ENCODE peak calls at places on chromosome 3, in nine cellular contexts. One of them, this sample, is unnamed.

GRCh38 chr3:171374661-171375285 is 85.4 kb downstream of the TNIK start:
- DNase-seq in upper lobe of right lung: no peak
- DNase-seq in heart left ventricle: no peak
- DNase-seq in fibroblast of mammary gland: peak
- DNase-seq in H7: no peak
- DNase-seq in lower lobe of right lung: no peak
- DNase-seq in CD8-positive, alpha-beta memory T cell: no peak
- DNase-seq in left lung: no peak
- DNase-seq in cardiac muscle cell: no peak
- DNase-seq in this sample: no peak

GRCh38 chr3:171142985-171143384 is 116.5 kb upstream of the SLC2A2 start:
- DNase-seq in heart left ventricle: no peak
- DNase-seq in fibroblast of mammary gland: peak
- DNase-seq in H7: no peak
- DNase-seq in CD8-positive, alpha-beta memory T cell: no peak
- DNase-seq in upper lobe of right lung: no peak
- DNase-seq in lower lobe of right lung: no peak
- DNase-seq in left lung: no peak
- DNase-seq in cardiac muscle cell: no peak
- DNase-seq in this sample: peak

GRCh38 chr3:13121553-13122001 is 48.3 kb upstream of the IQSEC1 start:
- DNase-seq in CD8-positive, alpha-beta memory T cell: peak
- DNase-seq in left lung: peak
- DNase-seq in heart left ventricle: no peak
- DNase-seq in upper lobe of right lung: no peak
- DNase-seq in cardiac muscle cell: peak
- DNase-seq in lower lobe of right lung: peak
- DNase-seq in fibroblast of mammary gland: no peak
- DNase-seq in H7: no peak
- DNase-seq in this sample: no peak

GRCh38 chr3:194118920-194119319 is 17.0 kb upstream of the HES1 start:
- DNase-seq in heart left ventricle: no peak
- DNase-seq in lower lobe of right lung: no peak
- DNase-seq in CD8-positive, alpha-beta memory T cell: no peak
- DNase-seq in upper lobe of right lung: no peak
- DNase-seq in left lung: no peak
- DNase-seq in H7: no peak
- DNase-seq in fibroblast of mammary gland: no peak
- DNase-seq in cardiac muscle cell: no peak
- DNase-seq in this sample: no peak

GRCh38 chr3:28682126-28682525 is 333.5 kb upstream of the AZI2 start:
- DNase-seq in heart left ventricle: no peak
- DNase-seq in H7: no peak
- DNase-seq in cardiac muscle cell: no peak
- DNase-seq in left lung: no peak
- DNase-seq in lower lobe of right lung: no peak
- DNase-seq in fibroblast of mammary gland: no peak
- DNase-seq in upper lobe of right lung: no peak
- DNase-seq in CD8-positive, alpha-beta memory T cell: no peak
- DNase-seq in this sample: no peak

GRCh38 chr3:71713041-71713440 is 12.2 kb downstream of the EIF4E3 start:
- DNase-seq in upper lobe of right lung: no peak
- DNase-seq in heart left ventricle: no peak
- DNase-seq in lower lobe of right lung: no peak
- DNase-seq in fibroblast of mammary gland: no peak
- DNase-seq in cardiac muscle cell: no peak
- DNase-seq in left lung: no peak
- DNase-seq in CD8-positive, alpha-beta memory T cell: no peak
- DNase-seq in H7: no peak
- DNase-seq in this sample: no peak

GRCh38 chr3:23672628-23673027 is 133.1 kb upstream of the UBE2E1 start:
- DNase-seq in lower lobe of right lung: no peak
- DNase-seq in cardiac muscle cell: no peak
- DNase-seq in H7: no peak
- DNase-seq in fibroblast of mammary gland: no peak
- DNase-seq in upper lobe of right lung: no peak
- DNase-seq in CD8-positive, alpha-beta memory T cell: no peak
- DNase-seq in heart left ventricle: no peak
- DNase-seq in left lung: no peak
- DNase-seq in this sample: no peak

GRCh38 chr3:144466114-144466513 is 494.5 kb downstream of the DIPK2A start:
- DNase-seq in heart left ventricle: no peak
- DNase-seq in left lung: no peak
- DNase-seq in cardiac muscle cell: no peak
- DNase-seq in CD8-positive, alpha-beta memory T cell: no peak
- DNase-seq in upper lobe of right lung: no peak
- DNase-seq in H7: no peak
- DNase-seq in fibroblast of mammary gland: no peak
- DNase-seq in lower lobe of right lung: no peak
- DNase-seq in this sample: no peak

GRCh38 chr3:35678552-35679220 is 39.4 kb downstream of the ARPP21 start:
- DNase-seq in heart left ventricle: no peak
- DNase-seq in lower lobe of right lung: no peak
- DNase-seq in fibroblast of mammary gland: no peak
- DNase-seq in left lung: no peak
- DNase-seq in cardiac muscle cell: no peak
- DNase-seq in H7: no peak
- DNase-seq in CD8-positive, alpha-beta memory T cell: no peak
- DNase-seq in upper lobe of right lung: no peak
- DNase-seq in this sample: no peak

GRCh38 chr3:155912574-155913190 is 42.2 kb downstream of the GMPS start:
- DNase-seq in heart left ventricle: no peak
- DNase-seq in CD8-positive, alpha-beta memory T cell: no peak
- DNase-seq in upper lobe of right lung: no peak
- DNase-seq in H7: no peak
- DNase-seq in cardiac muscle cell: no peak
- DNase-seq in lower lobe of right lung: no peak
- DNase-seq in left lung: no peak
- DNase-seq in fibroblast of mammary gland: no peak
- DNase-seq in this sample: peak

GRCh38 chr3:148158210-148158609 is 539.5 kb upstream of the AGTR1 start:
- DNase-seq in H7: no peak
- DNase-seq in heart left ventricle: no peak
- DNase-seq in upper lobe of right lung: no peak
- DNase-seq in left lung: no peak
- DNase-seq in lower lobe of right lung: no peak
- DNase-seq in CD8-positive, alpha-beta memory T cell: no peak
- DNase-seq in cardiac muscle cell: no peak
- DNase-seq in fibroblast of mammary gland: peak
- DNase-seq in this sample: peak

GRCh38 chr3:34387831-34388564 is 589.6 kb downstream of the PDCD6IP start:
- DNase-seq in H7: peak
- DNase-seq in fibroblast of mammary gland: no peak
- DNase-seq in lower lobe of right lung: no peak
- DNase-seq in left lung: no peak
- DNase-seq in CD8-positive, alpha-beta memory T cell: no peak
- DNase-seq in upper lobe of right lung: no peak
- DNase-seq in cardiac muscle cell: peak
- DNase-seq in heart left ventricle: no peak
- DNase-seq in this sample: no peak

DNA sequence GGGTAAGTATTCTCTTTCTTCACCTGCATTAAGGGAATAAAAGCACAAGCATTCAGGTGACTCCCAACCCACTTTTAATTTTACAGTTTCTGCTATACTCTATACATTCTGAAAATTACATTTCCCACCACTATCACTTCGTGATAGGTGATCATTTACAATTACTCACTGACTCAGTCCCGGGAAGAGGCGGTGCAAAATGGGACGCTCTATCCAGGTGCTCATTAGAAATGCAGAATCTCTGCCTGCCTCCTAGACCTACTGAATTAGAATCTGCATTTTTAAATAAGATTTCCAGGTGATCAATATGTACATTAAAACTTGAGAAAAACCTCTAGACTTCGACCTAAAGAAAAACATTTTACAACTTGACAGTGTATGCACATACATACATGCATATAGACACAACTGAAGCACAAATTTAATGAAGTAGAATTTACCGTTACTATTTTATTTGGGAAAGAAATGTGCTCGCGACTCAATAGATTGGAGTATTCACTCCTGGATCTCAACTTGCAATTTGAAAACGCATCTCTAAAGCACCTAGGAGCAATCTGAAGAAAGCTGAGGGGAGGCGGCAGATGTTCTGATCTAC is 598 bp upstream of the TGFBR2 start:
- DNase-seq in H7: no peak
- DNase-seq in cardiac muscle cell: no peak
- DNase-seq in lower lobe of right lung: no peak
- DNase-seq in fibroblast of mammary gland: no peak
- DNase-seq in left lung: no peak
- DNase-seq in upper lobe of right lung: no peak
- DNase-seq in heart left ventricle: no peak
- DNase-seq in CD8-positive, alpha-beta memory T cell: no peak
- DNase-seq in this sample: no peak
- H3K4me3 ChIP-seq in H7: peak
- H3K4me3 ChIP-seq in cardiac muscle cell: peak
- H3K4me3 ChIP-seq in lower lobe of right lung: peak
- H3K4me3 ChIP-seq in fibroblast of mammary gland: peak
- H3K4me3 ChIP-seq in left lung: peak
- H3K4me3 ChIP-seq in upper lobe of right lung: peak
- H3K4me3 ChIP-seq in heart left ventricle: peak
- H3K4me3 ChIP-seq in CD8-positive, alpha-beta memory T cell: peak
- H3K4me3 ChIP-seq in this sample: peak

GRCh38 chr3:9500108-9501050 is 53.2 kb downstream of the LHFPL4 start:
- DNase-seq in H7: peak
- DNase-seq in lower lobe of right lung: peak
- DNase-seq in CD8-positive, alpha-beta memory T cell: peak
- DNase-seq in heart left ventricle: peak
- DNase-seq in upper lobe of right lung: peak
- DNase-seq in left lung: peak
- DNase-seq in cardiac muscle cell: peak
- DNase-seq in fibroblast of mammary gland: peak
- DNase-seq in this sample: peak

GRCh38 chr3:9498781-9499180 is 54.8 kb downstream of the LHFPL4 start:
- DNase-seq in upper lobe of right lung: no peak
- DNase-seq in H7: no peak
- DNase-seq in left lung: no peak
- DNase-seq in cardiac muscle cell: no peak
- DNase-seq in lower lobe of right lung: no peak
- DNase-seq in fibroblast of mammary gland: no peak
- DNase-seq in heart left ventricle: no peak
- DNase-seq in CD8-positive, alpha-beta memory T cell: no peak
- DNase-seq in this sample: no peak

GRCh38 chr3:9501226-9501625 is 52.4 kb downstream of the LHFPL4 start:
- DNase-seq in upper lobe of right lung: no peak
- DNase-seq in lower lobe of right lung: no peak
- DNase-seq in H7: no peak
- DNase-seq in left lung: no peak
- DNase-seq in fibroblast of mammary gland: no peak
- DNase-seq in CD8-positive, alpha-beta memory T cell: no peak
- DNase-seq in cardiac muscle cell: no peak
- DNase-seq in heart left ventricle: no peak
- DNase-seq in this sample: no peak

GRCh38 chr3:9497821-9498565 is 55.6 kb downstream of the LHFPL4 start:
- DNase-seq in heart left ventricle: no peak
- DNase-seq in CD8-positive, alpha-beta memory T cell: no peak
- DNase-seq in left lung: no peak
- DNase-seq in H7: no peak
- DNase-seq in cardiac muscle cell: no peak
- DNase-seq in fibroblast of mammary gland: peak
- DNase-seq in upper lobe of right lung: no peak
- DNase-seq in lower lobe of right lung: no peak
- DNase-seq in this sample: no peak

GRCh38 chr3:9499455-9500107 is 54.0 kb downstream of the LHFPL4 start:
- DNase-seq in fibroblast of mammary gland: no peak
- DNase-seq in left lung: peak
- DNase-seq in upper lobe of right lung: no peak
- DNase-seq in cardiac muscle cell: peak
- DNase-seq in heart left ventricle: no peak
- DNase-seq in H7: peak
- DNase-seq in CD8-positive, alpha-beta memory T cell: no peak
- DNase-seq in lower lobe of right lung: no peak
- DNase-seq in this sample: no peak
- H3K4me3 ChIP-seq in fibroblast of mammary gland: no peak
- H3K4me3 ChIP-seq in left lung: no peak
- H3K4me3 ChIP-seq in upper lobe of right lung: no peak
- H3K4me3 ChIP-seq in cardiac muscle cell: no peak
- H3K4me3 ChIP-seq in heart left ventricle: peak
- H3K4me3 ChIP-seq in H7: peak
- H3K4me3 ChIP-seq in CD8-positive, alpha-beta memory T cell: no peak
- H3K4me3 ChIP-seq in lower lobe of right lung: no peak
- H3K4me3 ChIP-seq in this sample: peak

GRCh38 chr3:30435950-30436349 is 170.5 kb upstream of the TGFBR2 start:
- DNase-seq in lower lobe of right lung: no peak
- DNase-seq in cardiac muscle cell: no peak
- DNase-seq in heart left ventricle: no peak
- DNase-seq in H7: no peak
- DNase-seq in fibroblast of mammary gland: peak
- DNase-seq in left lung: no peak
- DNase-seq in upper lobe of right lung: no peak
- DNase-seq in CD8-positive, alpha-beta memory T cell: no peak
- DNase-seq in this sample: no peak
- H3K4me3 ChIP-seq in lower lobe of right lung: no peak
- H3K4me3 ChIP-seq in cardiac muscle cell: no peak
- H3K4me3 ChIP-seq in heart left ventricle: peak
- H3K4me3 ChIP-seq in H7: no peak
- H3K4me3 ChIP-seq in fibroblast of mammary gland: peak
- H3K4me3 ChIP-seq in left lung: no peak
- H3K4me3 ChIP-seq in upper lobe of right lung: no peak
- H3K4me3 ChIP-seq in CD8-positive, alpha-beta memory T cell: peak
- H3K4me3 ChIP-seq in this sample: no peak

DNA sequence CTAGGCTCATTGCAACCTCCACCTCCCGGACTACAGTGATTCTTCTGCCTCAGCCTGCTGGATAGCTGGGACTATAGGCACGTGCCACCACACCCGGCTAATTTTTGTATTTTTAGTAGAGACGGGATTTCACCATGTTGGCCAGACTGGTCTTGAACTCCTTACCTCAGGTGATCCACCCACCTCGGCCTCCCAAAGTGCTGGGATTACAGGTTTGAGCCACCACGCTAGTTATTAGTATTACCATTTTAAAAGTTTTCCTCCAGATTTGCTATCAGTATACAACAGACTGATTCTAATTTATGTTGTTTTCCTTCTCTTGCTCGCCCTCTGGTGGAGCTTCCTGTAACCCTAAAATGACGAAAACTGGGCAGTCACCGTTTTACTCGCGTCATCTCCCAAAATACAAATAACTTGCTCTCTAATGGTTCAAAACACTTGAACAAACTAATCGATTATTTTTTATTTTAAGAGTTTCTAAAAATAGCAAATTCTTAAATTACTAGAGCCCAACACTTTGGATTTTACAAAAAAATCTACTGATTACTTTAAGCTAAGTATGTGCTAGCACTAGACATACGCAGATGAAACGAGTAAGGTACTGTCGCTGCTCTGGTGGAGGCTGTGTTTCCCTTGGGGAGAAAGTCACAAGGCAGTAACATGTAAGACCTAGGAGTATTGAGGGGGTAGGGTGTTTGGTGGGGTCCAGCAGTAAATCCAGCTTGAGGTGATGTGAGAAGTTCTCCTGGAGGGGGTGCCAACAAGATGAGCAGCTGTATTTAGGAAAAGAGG is 203.3 kb downstream of the MBNL1 start:
- DNase-seq in CD8-positive, alpha-beta memory T cell: peak
- DNase-seq in lower lobe of right lung: peak
- DNase-seq in cardiac muscle cell: peak
- DNase-seq in fibroblast of mammary gland: peak
- DNase-seq in upper lobe of right lung: no peak
- DNase-seq in H7: peak
- DNase-seq in left lung: no peak
- DNase-seq in heart left ventricle: peak
- DNase-seq in this sample: peak
- H3K4me3 ChIP-seq in CD8-positive, alpha-beta memory T cell: peak
- H3K4me3 ChIP-seq in lower lobe of right lung: peak
- H3K4me3 ChIP-seq in cardiac muscle cell: no peak
- H3K4me3 ChIP-seq in fibroblast of mammary gland: peak
- H3K4me3 ChIP-seq in upper lobe of right lung: peak
- H3K4me3 ChIP-seq in H7: no peak
- H3K4me3 ChIP-seq in left lung: no peak
- H3K4me3 ChIP-seq in heart left ventricle: peak
- H3K4me3 ChIP-seq in this sample: no peak

This sample was measured in astrocyte of the cerebellum.